ENCODE peak calls at places on chromosomes 7 and 10, in four cellular contexts. G is AG04449; O is astrocyte; Z is effector memory CD4-positive, alpha-beta T cell. J is an unnamed sample.

GRCh38 chr7:131628634-131629033 is 72.2 kb upstream of the PODXL start:
- DNase-seq in Z (no peak), O (no peak), G (no peak), J (no peak)

GRCh38 chr7:116273918-116274301 is 63.6 kb downstream of the TES start:
- DNase-seq in G (no peak), O (no peak), Z (no peak), J (no peak)

GRCh38 chr7:3682028-3682712 is 381.1 kb downstream of the SDK1 start:
- DNase-seq in O (no peak), Z (no peak), G (no peak), J (no peak)

GRCh38 chr10:43667317-43667731 is 18.6 kb upstream of the ZNF32 start:
- DNase-seq in G (no peak), O (peak), Z (no peak), J (no peak)

GRCh38 chr7:131786204-131786603 is 229.8 kb upstream of the PODXL start:
- DNase-seq in Z (no peak), O (no peak), G (no peak), J (no peak)

GRCh38 chr10:111999205-111999914 is 184.2 kb downstream of the GPAM start:
- DNase-seq in O (no peak), G (no peak), Z (no peak), J (no peak)

GRCh38 chr10:48804740-48805182 is 120.1 kb downstream of the WDFY4 start:
- DNase-seq in Z (no peak), G (no peak), O (no peak), J (no peak)

GRCh38 chr7:47345754-47346377 is 236.0 kb downstream of the TNS3 start:
- DNase-seq in Z (no peak), G (no peak), O (no peak), J (no peak)

GRCh38 chr7:47873767-47874166 is 74.5 kb downstream of the PKD1L1 start:
- DNase-seq in Z (no peak), G (peak), O (peak), J (no peak)

GRCh38 chr7:139457153-139457946 is 26.1 kb downstream of the KLRG2 start:
- DNase-seq in O (peak), G (no peak), Z (no peak), J (no peak)

GRCh38 chr7:148964510-148965267 is 63.6 kb downstream of the PDIA4 start:
- DNase-seq in Z (no peak), O (no peak), G (no peak), J (no peak)

GRCh38 chr7:1340031-1340430 is 107.4 kb downstream of the UNCX start:
- DNase-seq in Z (no peak), O (no peak), G (no peak), J (no peak)

GRCh38 chr10:50882540-50882983 is 2.9 kb downstream of the A1CF start:
- DNase-seq in G (no peak), Z (no peak), O (no peak), J (no peak)

GRCh38 chr7:102024769-102025391 is 207.5 kb downstream of the CUX1 start:
- DNase-seq in G (no peak), Z (no peak), O (no peak), J (peak)

GRCh38 chr7:135690566-135690965 is 28.3 kb downstream of the STMP1 start:
- DNase-seq in Z (no peak), G (no peak), O (peak), J (no peak)

GRCh38 chr10:31757831-31758230 is 170.8 kb downstream of the ARHGAP12 start:
- DNase-seq in Z (no peak), O (no peak), G (no peak), J (no peak)

GRCh38 chr10:20622522-20623270 is 274.4 kb downstream of the NEBL start:
- DNase-seq in G (no peak), O (peak), Z (no peak), J (no peak)

GRCh38 chr7:48389977-48390376 is 218.7 kb downstream of the ABCA13 start:
- DNase-seq in O (peak), Z (no peak), G (no peak), J (no peak)

GRCh38 chr10:5737352-5737751 is 52.7 kb downstream of the TASOR2 start:
- DNase-seq in G (no peak), Z (no peak), O (no peak), J (no peak)

GRCh38 chr10:124156524-124157225 is 63.3 kb upstream of the CHST15 start:
- DNase-seq in G (no peak), O (no peak), Z (no peak), J (no peak)

GRCh38 chr7:121604627-121605296 is 208.7 kb upstream of the FAM3C start:
- DNase-seq in O (peak), G (no peak), Z (no peak), J (no peak)

GRCh38 chr7:151062399-151063211 is 3.2 kb downstream of the SLC4A2 start:
- DNase-seq in Z (no peak), O (peak), G (no peak), J (no peak)

GRCh38 chr10:130412317-130412716 is 276.1 kb downstream of the GLRX3 start:
- DNase-seq in Z (no peak), G (no peak), O (no peak), J (no peak)

GRCh38 chr7:102228935-102229334 is 57.7 kb upstream of the SH2B2 start:
- DNase-seq in O (no peak), Z (no peak), G (no peak), J (no peak)

GRCh38 chr10:89537361-89537760 is 2.0 kb upstream of the SLC16A12 start:
- DNase-seq in O (no peak), Z (no peak), G (no peak), J (no peak)

GRCh38 chr10:89534826-89535166 is 598 bp downstream of the SLC16A12 start:
- DNase-seq in Z (no peak), O (no peak), G (no peak), J (no peak)

GRCh38 chr10:89532476-89532875 is 2.9 kb downstream of the SLC16A12 start:
- DNase-seq in G (no peak), Z (no peak), O (no peak), J (no peak)

GRCh38 chr10:89535185-89536012 is at the start of gene SLC16A12:
- DNase-seq in G (no peak), Z (no peak), O (no peak), J (peak)

GRCh38 chr10:89536013-89536354 is 590 bp upstream of the SLC16A12 start:
- DNase-seq in O (no peak), G (no peak), Z (no peak), J (no peak)
- H3K4me3 ChIP-seq in O (peak), G (peak), Z (no peak), J (no peak)

DNA sequence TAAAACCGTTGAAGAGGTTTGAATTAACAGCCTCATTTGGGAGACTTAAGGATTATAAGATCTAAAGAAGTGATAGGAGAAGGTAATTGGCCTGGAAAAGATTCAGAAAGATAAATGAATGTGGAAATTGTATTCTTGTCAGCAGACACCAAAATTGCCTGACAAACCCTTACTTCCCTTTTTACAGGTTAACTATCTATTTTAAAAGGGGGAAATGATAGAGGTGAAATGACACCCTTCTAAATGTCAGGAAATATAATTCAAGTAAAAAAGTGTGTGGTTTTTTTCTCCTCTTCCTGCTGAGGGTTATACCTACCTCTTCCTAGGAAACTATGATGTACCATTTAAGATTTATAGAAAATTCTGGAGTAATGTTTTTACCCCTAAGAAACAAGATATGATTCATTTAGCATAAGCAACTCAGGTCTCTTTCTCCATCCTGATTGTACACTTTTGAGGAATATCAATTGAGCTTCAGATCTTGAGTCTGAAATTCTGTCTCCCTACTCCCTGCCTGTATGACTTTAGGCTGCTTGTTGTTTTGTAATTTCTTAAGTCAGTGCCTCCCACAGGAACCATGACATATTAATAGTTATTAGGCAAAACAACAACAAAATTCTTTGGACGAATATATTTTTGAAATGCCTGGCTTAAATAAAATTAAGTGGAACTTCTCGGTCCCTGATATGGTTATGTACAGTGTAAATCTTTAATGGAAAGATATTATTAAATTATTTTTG is 250.4 kb downstream of the RNLS start:
- DNase-seq in Z (no peak), G (no peak), O (no peak), J (no peak)
- H3K4me3 ChIP-seq in Z (no peak), G (no peak), O (no peak), J (no peak)

DNA sequence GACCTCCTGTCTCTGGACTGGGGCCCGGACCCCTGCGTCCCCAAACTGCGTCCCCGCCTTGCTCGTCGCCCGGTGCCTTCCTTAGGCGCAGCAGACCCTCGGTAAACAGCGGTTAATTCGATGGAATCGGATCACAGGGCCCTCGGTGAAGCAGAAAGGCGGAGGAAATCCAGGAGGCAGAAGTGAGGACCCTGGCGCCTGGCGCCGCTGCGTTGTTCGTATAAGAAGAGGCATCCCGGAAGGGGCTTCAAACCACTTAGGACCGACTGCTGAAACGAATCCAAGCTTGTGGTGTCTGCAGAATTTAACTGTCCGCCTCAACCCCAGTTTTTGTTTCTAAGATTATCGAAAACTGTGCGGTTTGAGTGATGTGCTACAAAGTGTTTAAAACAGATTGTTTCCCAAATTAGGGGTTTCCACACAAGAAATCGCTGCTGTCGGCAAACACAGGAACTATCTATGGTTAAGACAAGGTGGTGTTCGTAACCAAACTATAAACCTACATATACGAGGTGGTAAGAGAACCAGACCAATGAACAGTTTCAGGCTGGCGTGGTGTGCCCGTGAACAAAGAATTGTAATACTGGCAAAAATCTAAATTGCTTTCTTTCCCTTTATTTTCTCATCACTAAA is 760 bp upstream of the DGKI start:
- DNase-seq in Z (no peak), G (no peak), O (no peak), J (no peak)
- H3K4me3 ChIP-seq in Z (no peak), G (peak), O (peak), J (no peak)

GRCh38 chr10:133237241-133238065 is at the start of gene VENTX:
- DNase-seq in Z (no peak), G (no peak), O (no peak), J (no peak)
- H3K4me3 ChIP-seq in Z (peak), G (no peak), O (no peak), J (no peak)

DNA sequence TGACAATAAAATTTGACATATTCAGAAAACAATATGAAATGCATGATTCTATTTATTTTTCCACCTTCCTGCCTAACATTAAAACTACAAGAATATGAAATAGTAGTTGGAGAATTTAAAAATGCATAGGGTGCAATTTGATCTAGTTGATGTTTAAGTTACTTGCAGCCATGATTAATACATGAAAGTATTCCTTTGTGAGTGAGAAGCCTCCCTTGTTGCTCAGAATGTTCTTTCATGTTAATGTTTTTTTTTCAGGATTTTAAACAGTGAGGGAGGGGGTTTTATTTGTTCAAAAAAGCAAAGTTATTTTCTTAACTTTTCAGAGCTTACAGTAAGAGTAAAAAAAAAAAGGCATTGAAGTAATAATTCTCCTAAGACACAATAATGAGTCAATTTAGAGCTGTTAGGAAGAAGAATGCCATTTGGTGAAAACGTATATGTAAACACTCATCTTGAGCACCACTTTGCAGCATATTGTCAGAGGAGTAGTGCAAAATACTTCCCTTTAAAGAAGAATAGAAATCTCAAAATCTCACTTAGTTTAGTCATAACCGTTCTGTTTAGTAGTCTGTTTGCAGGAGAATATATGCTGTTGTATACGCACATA is 105.8 kb downstream of the SEMA3A start:
- DNase-seq in Z (no peak), G (no peak), O (no peak), J (no peak)
- H3K4me3 ChIP-seq in Z (no peak), G (no peak), O (no peak), J (no peak)

DNA sequence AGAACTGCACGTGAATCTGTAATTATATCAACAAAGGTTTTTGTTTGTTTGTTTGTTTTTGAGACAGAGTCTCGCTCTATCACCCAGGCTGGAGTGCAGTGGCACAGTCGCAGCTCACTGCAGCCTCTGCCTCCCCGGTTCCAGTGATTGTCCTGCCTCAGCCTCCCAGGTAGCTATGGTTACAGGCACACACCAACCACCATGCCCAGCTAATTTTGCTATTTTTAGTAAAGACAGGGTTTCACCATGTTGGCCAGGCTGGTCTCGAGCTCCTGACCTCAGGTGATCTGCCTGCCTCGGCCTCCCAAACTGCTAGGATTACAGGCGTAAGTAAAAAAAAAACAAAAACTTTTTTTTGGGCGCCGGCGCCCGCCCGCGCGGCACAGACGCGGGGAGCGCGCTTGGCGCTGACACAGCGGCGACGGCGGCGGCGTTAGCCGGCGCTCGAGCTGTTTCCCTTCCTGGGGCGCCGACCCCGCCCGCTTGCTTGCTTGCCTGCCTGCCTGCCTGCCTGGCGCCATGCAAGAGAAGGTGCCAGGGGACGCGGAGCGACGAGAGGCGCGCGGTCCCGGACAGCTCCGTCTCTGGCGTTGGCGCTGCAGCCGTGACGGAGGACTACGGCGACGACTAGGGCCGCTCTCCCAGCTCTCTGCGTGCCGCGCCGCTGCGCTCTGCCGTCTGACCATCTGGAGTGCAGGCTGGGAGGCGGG is 171.4 kb upstream of the NUPR2 start:
- DNase-seq in G (no peak), O (no peak), Z (no peak), J (peak)
- H3K4me3 ChIP-seq in G (no peak), O (no peak), Z (no peak), J (no peak)

GRCh38 chr7:155964543-155964942 is 152.3 kb upstream of the SHH start:
- DNase-seq in O (no peak), Z (no peak), G (no peak), J (no peak)

GRCh38 chr7:155963356-155963755 is 151.1 kb upstream of the SHH start:
- DNase-seq in Z (no peak), O (no peak), G (no peak), J (no peak)

GRCh38 chr7:155963771-155964195 is 151.5 kb upstream of the SHH start:
- DNase-seq in Z (no peak), G (no peak), O (no peak), J (no peak)

GRCh38 chr7:155962968-155963300 is 150.7 kb upstream of the SHH start:
- DNase-seq in G (no peak), Z (no peak), O (no peak), J (no peak)

GRCh38 chr7:155965010-155965409 is 152.7 kb upstream of the SHH start:
- DNase-seq in G (no peak), O (peak), Z (no peak), J (no peak)
- H3K4me3 ChIP-seq in G (no peak), O (no peak), Z (no peak), J (no peak)

GRCh38 chr7:69967152-69967591 is 368.9 kb downstream of the AUTS2 start:
- DNase-seq in G (no peak), Z (no peak), O (peak), J (no peak)

GRCh38 chr7:69963388-69963787 is 365.1 kb downstream of the AUTS2 start:
- DNase-seq in O (no peak), G (no peak), Z (no peak), J (no peak)

GRCh38 chr7:69962856-69963149 is 364.5 kb downstream of the AUTS2 start:
- DNase-seq in O (peak), Z (no peak), G (no peak), J (no peak)

GRCh38 chr7:69968969-69969368 is 370.7 kb downstream of the AUTS2 start:
- DNase-seq in Z (no peak), G (no peak), O (no peak), J (no peak)

GRCh38 chr7:69967699-69968450 is 369.6 kb downstream of the AUTS2 start:
- DNase-seq in O (no peak), Z (no peak), G (no peak), J (no peak)
- H3K4me3 ChIP-seq in O (peak), Z (no peak), G (no peak), J (peak)

J was measured in aorta.